ENCODE peak calls at places on chromosomes 6 and 20, in nine cellular contexts. One of them, this sample, is unnamed.

GRCh38 chr6:113371106-113371505 is 486.0 kb upstream of the MARCKS start:
- DNase-seq in GM12891: no peak
- DNase-seq in fibroblast of the aortic adventitia: no peak
- DNase-seq in endothelial cell: no peak
- DNase-seq in pulmonary artery endothelial cell: no peak
- DNase-seq in MCF 10A: no peak
- DNase-seq in WTC11: no peak
- DNase-seq in left kidney: no peak
- DNase-seq in astrocyte of the spinal cord: no peak
- DNase-seq in this sample: no peak

GRCh38 chr20:46568570-46569129 is 18.2 kb upstream of the OCSTAMP start:
- DNase-seq in pulmonary artery endothelial cell: peak
- DNase-seq in left kidney: peak
- DNase-seq in astrocyte of the spinal cord: peak
- DNase-seq in endothelial cell: no peak
- DNase-seq in MCF 10A: peak
- DNase-seq in GM12891: no peak
- DNase-seq in WTC11: no peak
- DNase-seq in fibroblast of the aortic adventitia: peak
- DNase-seq in this sample: peak

GRCh38 chr6:135832186-135832585 is 19.3 kb upstream of the PDE7B start:
- DNase-seq in endothelial cell: no peak
- DNase-seq in GM12891: no peak
- DNase-seq in WTC11: no peak
- DNase-seq in fibroblast of the aortic adventitia: no peak
- DNase-seq in astrocyte of the spinal cord: no peak
- DNase-seq in left kidney: no peak
- DNase-seq in pulmonary artery endothelial cell: no peak
- DNase-seq in MCF 10A: no peak
- DNase-seq in this sample: no peak

GRCh38 chr6:83417880-83418663 is 12.8 kb downstream of the ME1 start:
- DNase-seq in WTC11: no peak
- DNase-seq in astrocyte of the spinal cord: peak
- DNase-seq in pulmonary artery endothelial cell: no peak
- DNase-seq in endothelial cell: no peak
- DNase-seq in MCF 10A: peak
- DNase-seq in fibroblast of the aortic adventitia: peak
- DNase-seq in left kidney: peak
- DNase-seq in GM12891: no peak
- DNase-seq in this sample: peak

GRCh38 chr6:45613678-45614077 is 235.9 kb upstream of the SUPT3H start:
- DNase-seq in MCF 10A: peak
- DNase-seq in GM12891: no peak
- DNase-seq in WTC11: no peak
- DNase-seq in endothelial cell: no peak
- DNase-seq in left kidney: peak
- DNase-seq in pulmonary artery endothelial cell: no peak
- DNase-seq in fibroblast of the aortic adventitia: peak
- DNase-seq in astrocyte of the spinal cord: peak
- DNase-seq in this sample: no peak

GRCh38 chr6:75422024-75422639 is 71.5 kb downstream of the FILIP1 start:
- DNase-seq in left kidney: no peak
- DNase-seq in MCF 10A: peak
- DNase-seq in GM12891: no peak
- DNase-seq in pulmonary artery endothelial cell: no peak
- DNase-seq in fibroblast of the aortic adventitia: peak
- DNase-seq in WTC11: no peak
- DNase-seq in endothelial cell: no peak
- DNase-seq in astrocyte of the spinal cord: no peak
- DNase-seq in this sample: no peak

GRCh38 chr6:138691595-138692057 is 81.9 kb upstream of the CCDC28A start:
- DNase-seq in left kidney: no peak
- DNase-seq in pulmonary artery endothelial cell: no peak
- DNase-seq in WTC11: no peak
- DNase-seq in MCF 10A: peak
- DNase-seq in astrocyte of the spinal cord: peak
- DNase-seq in endothelial cell: no peak
- DNase-seq in GM12891: no peak
- DNase-seq in fibroblast of the aortic adventitia: peak
- DNase-seq in this sample: peak

GRCh38 chr6:124741341-124741740 is 220.9 kb upstream of the RNF217 start:
- DNase-seq in WTC11: no peak
- DNase-seq in astrocyte of the spinal cord: peak
- DNase-seq in GM12891: no peak
- DNase-seq in MCF 10A: no peak
- DNase-seq in pulmonary artery endothelial cell: no peak
- DNase-seq in endothelial cell: no peak
- DNase-seq in fibroblast of the aortic adventitia: no peak
- DNase-seq in left kidney: no peak
- DNase-seq in this sample: peak

GRCh38 chr20:49510562-49511117 is 28.2 kb upstream of the KCNB1 start:
- DNase-seq in pulmonary artery endothelial cell: no peak
- DNase-seq in WTC11: no peak
- DNase-seq in MCF 10A: peak
- DNase-seq in endothelial cell: no peak
- DNase-seq in left kidney: no peak
- DNase-seq in fibroblast of the aortic adventitia: peak
- DNase-seq in GM12891: no peak
- DNase-seq in astrocyte of the spinal cord: peak
- DNase-seq in this sample: no peak

GRCh38 chr20:49323622-49324238 is 45.9 kb upstream of the ZNFX1 start:
- DNase-seq in WTC11: no peak
- DNase-seq in left kidney: peak
- DNase-seq in fibroblast of the aortic adventitia: peak
- DNase-seq in pulmonary artery endothelial cell: peak
- DNase-seq in astrocyte of the spinal cord: peak
- DNase-seq in endothelial cell: peak
- DNase-seq in MCF 10A: peak
- DNase-seq in GM12891: no peak
- DNase-seq in this sample: peak

This sample was measured in HT1080.